ENCODE peak calls at places on chromosomes 11 and 22, in ten cellular contexts. T, R, O, F, U, K, J, A, Q and H are unnamed samples. For H4K20me1, the result is how much of the 10 kb centered on the place peaks cover.

GRCh38 chr22:38030311-38031133 is 26.7 kb upstream of the PICK1 start:
- DNase-seq in T (peak), R (no peak), O (peak), F (peak), U (no peak), K (no peak), J (no peak), A (no peak), Q (peak), H (no peak)

GRCh38 chr11:60078742-60079141 is 9.7 kb upstream of the MS4A2 start:
- DNase-seq in T (no peak), R (no peak), O (no peak), F (no peak), U (no peak), K (no peak), J (no peak), A (no peak), Q (no peak), H (no peak)

GRCh38 chr11:71542856-71543743 is 5.1 kb upstream of the KRTAP5-9 start:
- DNase-seq in T (no peak), R (no peak), O (no peak), F (no peak), U (peak), K (no peak), J (no peak), A (no peak), Q (no peak), H (no peak)

GRCh38 chr11:45259607-45260006 is 26.5 kb downstream of the SYT13 start:
- DNase-seq in T (no peak), R (no peak), O (no peak), F (no peak), U (no peak), K (peak), J (peak), A (no peak), Q (no peak), H (no peak)

GRCh38 chr11:109285465-109285864 is 136.5 kb upstream of the C11orf87 start:
- DNase-seq in T (no peak), R (no peak), O (no peak), F (no peak), U (no peak), K (no peak), J (no peak), A (no peak), Q (no peak), H (no peak)

GRCh38 chr11:20205807-20206206 is 45.5 kb upstream of the DBX1 start:
- DNase-seq in T (no peak), R (no peak), O (no peak), F (no peak), U (no peak), K (no peak), J (no peak), A (no peak), Q (no peak), H (no peak)

GRCh38 chr22:26436903-26437515 is 7.9 kb downstream of the ASPHD2 start:
- DNase-seq in T (no peak), R (no peak), O (no peak), F (no peak), U (no peak), K (no peak), J (peak), A (no peak), Q (no peak), H (no peak)

GRCh38 chr11:6497069-6497839 is at the start of gene DNHD1:
- DNase-seq in T (no peak), R (no peak), O (peak), F (peak), U (no peak), K (no peak), J (no peak), A (peak), Q (peak), H (no peak)

GRCh38 chr11:132846080-132846479 is 686.2 kb downstream of the OPCML start:
- DNase-seq in T (no peak), R (no peak), O (no peak), F (peak), U (no peak), K (no peak), J (no peak), A (no peak), Q (no peak), H (no peak)

GRCh38 chr11:118180300-118180703 is 3.9 kb upstream of the SCN2B start:
- DNase-seq in T (no peak), R (no peak), O (peak), F (peak), U (peak), K (peak), J (no peak), A (peak), Q (peak), H (peak)

GRCh38 chr22:20531404-20532181 is 24.2 kb downstream of the MED15 start:
- DNase-seq in T (peak), R (no peak), O (peak), F (peak), U (peak), K (peak), J (peak), A (peak), Q (peak), H (no peak)

GRCh38 chr11:34256150-34256549 is 101.7 kb downstream of the ABTB2 start:
- DNase-seq in T (no peak), R (no peak), O (no peak), F (no peak), U (no peak), K (no peak), J (no peak), A (no peak), Q (no peak), H (no peak)

GRCh38 chr11:71421392-71421950 is 26.7 kb downstream of the DHCR7 start:
- DNase-seq in T (no peak), R (peak), O (no peak), F (no peak), U (no peak), K (no peak), J (no peak), A (no peak), Q (no peak), H (no peak)

GRCh38 chr22:43090130-43090789 is 1.1 kb upstream of the TTLL1 start:
- DNase-seq in T (peak), R (peak), O (peak), F (no peak), U (peak), K (peak), J (peak), A (peak), Q (no peak), H (peak)

GRCh38 chr22:19580291-19580890 is 56.2 kb upstream of the CLDN5 start:
- DNase-seq in T (no peak), R (no peak), O (no peak), F (no peak), U (no peak), K (no peak), J (no peak), A (no peak), Q (no peak), H (no peak)

GRCh38 chr22:32909561-32910348 is 108.2 kb downstream of the TIMP3 start:
- DNase-seq in T (no peak), R (no peak), O (no peak), F (no peak), U (no peak), K (no peak), J (no peak), A (no peak), Q (no peak), H (no peak)

GRCh38 chr11:115912484-115912945 is 408.3 kb upstream of the CADM1 start:
- DNase-seq in T (peak), R (peak), O (peak), F (peak), U (no peak), K (no peak), J (no peak), A (no peak), Q (peak), H (no peak)

GRCh38 chr22:45997077-45997774 is 20.3 kb upstream of the WNT7B start:
- DNase-seq in T (peak), R (peak), O (peak), F (peak), U (no peak), K (no peak), J (peak), A (peak), Q (peak), H (peak)

GRCh38 chr22:41561335-41561734 is 525 bp downstream of the CSDC2 start:
- DNase-seq in T (no peak), R (no peak), O (peak), F (peak), U (no peak), K (no peak), J (no peak), A (no peak), Q (peak), H (no peak)

GRCh38 chr11:74100735-74101134 is 70.1 kb downstream of the C2CD3 start:
- DNase-seq in T (no peak), R (no peak), O (no peak), F (no peak), U (no peak), K (no peak), J (no peak), A (no peak), Q (no peak), H (no peak)

GRCh38 chr11:73734996-73735395 is 25.9 kb downstream of the RAB6A start:
- DNase-seq in T (peak), R (no peak), O (no peak), F (no peak), U (no peak), K (no peak), J (no peak), A (no peak), Q (no peak), H (no peak)

GRCh38 chr11:90243534-90243933 is 20.7 kb upstream of the CHORDC1 start:
- DNase-seq in T (no peak), R (no peak), O (no peak), F (peak), U (no peak), K (no peak), J (no peak), A (no peak), Q (no peak), H (no peak)

GRCh38 chr11:17475666-17476316 is 854 bp downstream of the ABCC8 start:
- DNase-seq in T (no peak), R (no peak), O (peak), F (peak), U (peak), K (no peak), J (no peak), A (no peak), Q (peak), H (peak)

GRCh38 chr11:132103006-132103405 is 732.6 kb downstream of the NTM start:
- DNase-seq in T (no peak), R (no peak), O (no peak), F (no peak), U (no peak), K (no peak), J (no peak), A (no peak), Q (no peak), H (no peak)

GRCh38 chr11:47296045-47296444 is 26.1 kb downstream of the MADD start:
- DNase-seq in T (peak), R (no peak), O (no peak), F (no peak), U (no peak), K (no peak), J (no peak), A (no peak), Q (no peak), H (no peak)

GRCh38 chr11:44805596-44805995 is 78.8 kb downstream of the TSPAN18 start:
- DNase-seq in T (peak), R (no peak), O (no peak), F (no peak), U (no peak), K (no peak), J (no peak), A (no peak), Q (no peak), H (no peak)

GRCh38 chr11:9069861-9070470 is 21.4 kb downstream of the SCUBE2 start:
- DNase-seq in T (no peak), R (no peak), O (no peak), F (no peak), U (no peak), K (no peak), J (no peak), A (no peak), Q (no peak), H (no peak)

GRCh38 chr11:134454146-134454690 is 42.2 kb upstream of the B3GAT1 start:
- DNase-seq in T (no peak), R (no peak), O (no peak), F (no peak), U (no peak), K (no peak), J (no peak), A (no peak), Q (no peak), H (no peak)

GRCh38 chr11:13772223-13773046 is 104.0 kb downstream of the FAR1 start:
- DNase-seq in T (peak), R (peak), O (peak), F (peak), U (peak), K (peak), J (peak), A (peak), Q (no peak), H (no peak)

GRCh38 chr22:33065230-33065629 is 7.0 kb upstream of the SYN3 start:
- DNase-seq in T (no peak), R (no peak), O (no peak), F (no peak), U (no peak), K (no peak), J (no peak), A (no peak), Q (no peak), H (no peak)

GRCh38 chr22:21779444-21779843 is 43.9 kb upstream of the YPEL1 start:
- DNase-seq in T (no peak), R (no peak), O (no peak), F (no peak), U (no peak), K (no peak), J (no peak), A (no peak), Q (no peak), H (no peak)

GRCh38 chr11:120710354-120711187 is 199.0 kb downstream of the GRIK4 start:
- DNase-seq in T (peak), R (no peak), O (peak), F (peak), U (peak), K (peak), J (peak), A (peak), Q (peak), H (no peak)

GRCh38 chr11:72333657-72334056 is 89.7 kb upstream of the PHOX2A start:
- DNase-seq in T (no peak), R (no peak), O (peak), F (peak), U (peak), K (no peak), J (no peak), A (peak), Q (peak), H (peak)

DNA sequence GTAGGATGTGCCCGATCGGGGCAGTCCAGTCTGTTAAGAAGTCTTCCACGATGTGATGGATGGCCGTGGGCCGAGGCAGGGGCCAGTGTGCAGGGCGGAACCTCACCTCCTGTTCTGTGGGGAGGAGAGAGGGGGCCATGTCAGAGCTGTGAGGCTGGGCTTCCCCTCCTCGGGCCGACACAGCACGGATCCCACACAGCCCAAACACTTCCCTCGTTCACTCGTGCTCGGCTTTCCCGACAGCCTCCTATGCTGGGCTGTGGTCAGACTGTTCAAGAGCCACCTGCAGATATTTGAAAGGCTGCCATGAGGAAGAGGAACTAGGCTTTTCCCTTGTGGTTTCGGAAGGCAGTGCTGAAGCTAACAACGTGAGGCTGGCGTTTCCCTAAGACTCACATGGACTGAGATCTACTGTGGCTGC is 12.3 kb upstream of the TXN2 start:
- DNase-seq in T (no peak), R (peak), O (no peak), F (no peak), U (no peak), K (no peak), J (no peak), A (no peak), Q (no peak), H (no peak)
- TF ChIP-seq CTCF in T (no peak), R (peak), O (no peak), F (no peak), U (no peak), K (no peak), J (no peak), A (no peak), Q (no peak), H (no peak)

DNA sequence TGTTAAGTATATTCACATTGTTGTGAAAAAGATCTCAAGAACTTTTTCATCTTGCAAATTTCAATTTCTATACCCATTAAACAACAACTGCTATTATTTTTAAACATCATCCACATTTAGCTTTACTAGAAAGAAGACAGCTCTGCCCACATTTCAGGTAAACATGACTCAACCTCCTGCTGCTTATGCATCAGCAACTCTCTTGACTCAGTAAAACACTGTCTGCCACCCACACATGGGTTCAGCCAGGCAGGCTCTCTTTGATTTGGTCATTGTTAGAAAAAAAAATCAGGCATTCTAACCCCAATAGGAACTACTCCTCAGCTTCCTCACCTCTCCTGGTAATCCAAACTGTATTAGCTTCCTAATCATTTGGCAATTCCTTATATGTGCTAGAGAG is 5.1 kb upstream of the ENDOD1 start:
- DNase-seq in T (peak), R (no peak), O (no peak), F (no peak), U (no peak), K (no peak), J (peak), A (no peak), Q (no peak), H (no peak)
- H3K27ac ChIP-seq in T (no peak), R (no peak), O (no peak), F (no peak), U (no peak), K (no peak), J (no peak), A (no peak), Q (no peak), H (no peak)

DNA sequence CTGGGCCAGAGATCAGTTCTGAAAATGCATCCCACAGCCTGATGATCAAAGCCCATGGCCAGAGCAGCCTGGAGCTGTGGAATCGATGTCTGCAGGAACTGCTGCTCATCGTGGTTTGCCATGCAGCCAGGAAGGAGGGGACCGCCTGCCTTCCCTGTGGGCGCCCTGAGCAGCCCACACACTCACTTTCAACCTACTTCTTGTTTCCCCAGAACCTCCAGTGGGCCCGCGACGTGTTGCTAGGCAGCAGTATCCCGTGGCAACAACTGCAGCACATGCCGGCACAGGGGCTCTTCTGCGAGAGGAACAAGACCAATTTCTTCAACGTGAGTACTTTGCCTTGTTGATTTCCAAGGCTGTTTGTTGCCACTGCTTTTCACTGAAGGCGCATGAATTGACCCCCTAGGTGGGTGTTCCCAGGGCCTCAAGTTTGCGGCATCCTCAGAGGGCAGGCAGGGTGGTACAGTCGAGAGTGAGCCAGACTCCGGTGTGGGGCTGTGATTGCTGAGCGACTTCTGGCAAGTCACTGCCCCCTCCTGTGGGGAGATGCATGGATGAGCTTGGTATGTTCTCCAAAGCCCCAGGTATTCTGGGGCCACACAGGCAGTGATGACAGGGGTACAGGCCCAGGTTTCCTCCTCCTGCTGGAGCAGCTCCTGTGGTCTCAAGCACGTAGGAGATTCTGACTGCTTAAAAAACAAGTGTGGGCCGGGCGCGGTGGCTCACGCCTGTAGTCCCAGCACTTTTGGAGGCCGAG is 47.0 kb upstream of the SUSD2 start:
- DNase-seq in T (no peak), R (no peak), O (peak), F (peak), U (no peak), K (no peak), J (no peak), A (peak), Q (no peak), H (peak)
- H4K20me1 ChIP-seq in T (under half), R (under half), O (under half), F (under half), U (under half), K (under half), J (under half), A (under half), Q (under half), H (under half)

GRCh38 chr11:94328587-94329080 is 24.3 kb downstream of the IZUMO1R start:
- DNase-seq in T (no peak), R (no peak), O (no peak), F (no peak), U (no peak), K (no peak), J (no peak), A (no peak), Q (no peak), H (no peak)

GRCh38 chr11:94326947-94327346 is 22.6 kb downstream of the IZUMO1R start:
- DNase-seq in T (no peak), R (no peak), O (no peak), F (no peak), U (no peak), K (no peak), J (no peak), A (no peak), Q (no peak), H (no peak)

GRCh38 chr11:94329501-94329900 is 25.1 kb downstream of the IZUMO1R start:
- DNase-seq in T (no peak), R (no peak), O (no peak), F (no peak), U (no peak), K (no peak), J (no peak), A (no peak), Q (no peak), H (no peak)

GRCh38 chr11:94322501-94322900 is 18.1 kb downstream of the IZUMO1R start:
- DNase-seq in T (no peak), R (no peak), O (no peak), F (no peak), U (no peak), K (no peak), J (no peak), A (no peak), Q (no peak), H (no peak)

DNA sequence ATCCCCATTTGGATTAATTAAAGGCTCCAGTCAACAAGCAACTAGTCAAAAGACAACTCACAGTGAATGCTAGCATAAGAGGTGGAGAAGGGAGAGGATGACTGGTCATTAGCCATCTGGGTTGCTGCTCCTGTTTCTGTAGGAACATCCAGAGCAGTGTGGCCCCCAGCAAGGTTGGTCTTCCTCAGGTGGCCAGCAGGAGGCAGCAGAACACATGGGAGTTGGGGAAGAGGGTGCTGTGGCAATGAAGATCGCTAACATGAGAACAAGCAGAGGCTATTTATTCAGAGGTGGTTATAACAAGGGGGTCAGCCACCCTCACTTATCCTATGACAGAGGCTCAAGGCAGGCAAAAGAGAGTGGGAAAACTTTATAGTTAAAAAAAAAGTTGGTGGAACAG is 21.3 kb downstream of the IZUMO1R start:
- DNase-seq in T (peak), R (peak), O (peak), F (peak), U (peak), K (peak), J (peak), A (no peak), Q (peak), H (peak)
- TF ChIP-seq CTCF in T (peak), R (peak), O (peak), F (peak), U (peak), K (peak), J (peak), A (peak), Q (peak), H (peak)